ENCODE peak calls at places on chromosomes 3 and 15, in ten cellular contexts. One of them, this sample, is unnamed.

GRCh38 chr15:85625856-85626255 is 168.9 kb downstream of the KLHL25 start:
- DNase-seq in cardiac fibroblast: peak; percentile 73
- DNase-seq in GM23338: no peak
- DNase-seq in lower leg skin: no peak
- DNase-seq in coronary artery: no peak
- DNase-seq in ovary: no peak
- DNase-seq in breast epithelium: no peak
- DNase-seq in psoas muscle: no peak
- DNase-seq in bronchial epithelial cell: peak; percentile 70
- DNase-seq in A549: no peak
- DNase-seq in this sample: peak; percentile 76

GRCh38 chr15:64713592-64713991 is 61.8 kb downstream of the RBPMS2 start:
- DNase-seq in cardiac fibroblast: no peak
- DNase-seq in GM23338: no peak
- DNase-seq in lower leg skin: no peak
- DNase-seq in coronary artery: no peak
- DNase-seq in ovary: no peak
- DNase-seq in breast epithelium: no peak
- DNase-seq in psoas muscle: no peak
- DNase-seq in bronchial epithelial cell: no peak
- DNase-seq in A549: no peak
- DNase-seq in this sample: no peak

GRCh38 chr3:65907232-65908130 is 131.2 kb downstream of the MAGI1 start:
- DNase-seq in cardiac fibroblast: no peak
- DNase-seq in GM23338: peak; percentile 31
- DNase-seq in lower leg skin: no peak
- DNase-seq in coronary artery: no peak
- DNase-seq in ovary: no peak
- DNase-seq in breast epithelium: no peak
- DNase-seq in psoas muscle: no peak
- DNase-seq in bronchial epithelial cell: no peak
- DNase-seq in A549: no peak
- DNase-seq in this sample: no peak

GRCh38 chr3:17074559-17074958 is 189.8 kb downstream of the PLCL2 start:
- DNase-seq in cardiac fibroblast: no peak
- DNase-seq in GM23338: no peak
- DNase-seq in lower leg skin: no peak
- DNase-seq in coronary artery: no peak
- DNase-seq in ovary: no peak
- DNase-seq in breast epithelium: no peak
- DNase-seq in psoas muscle: no peak
- DNase-seq in bronchial epithelial cell: no peak
- DNase-seq in A549: no peak
- DNase-seq in this sample: no peak

GRCh38 chr15:66388576-66388975 is 1.9 kb downstream of the MAP2K1 start:
- DNase-seq in cardiac fibroblast: no peak
- DNase-seq in GM23338: no peak
- DNase-seq in lower leg skin: no peak
- DNase-seq in coronary artery: no peak
- DNase-seq in ovary: no peak
- DNase-seq in breast epithelium: no peak
- DNase-seq in psoas muscle: no peak
- DNase-seq in bronchial epithelial cell: no peak
- DNase-seq in A549: no peak
- DNase-seq in this sample: no peak

GRCh38 chr15:67501836-67502461 is 19.0 kb upstream of the C15orf61 start:
- DNase-seq in cardiac fibroblast: no peak
- DNase-seq in GM23338: peak; percentile 23
- DNase-seq in lower leg skin: no peak
- DNase-seq in coronary artery: no peak
- DNase-seq in ovary: no peak
- DNase-seq in breast epithelium: no peak
- DNase-seq in psoas muscle: no peak
- DNase-seq in bronchial epithelial cell: no peak
- DNase-seq in A549: no peak
- DNase-seq in this sample: no peak

GRCh38 chr3:30073622-30074021 is 532.8 kb upstream of the TGFBR2 start:
- DNase-seq in cardiac fibroblast: peak; percentile 29
- DNase-seq in GM23338: no peak
- DNase-seq in lower leg skin: no peak
- DNase-seq in coronary artery: no peak
- DNase-seq in ovary: no peak
- DNase-seq in breast epithelium: no peak
- DNase-seq in psoas muscle: no peak
- DNase-seq in bronchial epithelial cell: peak; percentile 71
- DNase-seq in A549: no peak
- DNase-seq in this sample: peak; percentile 6

GRCh38 chr15:100291106-100291505 is 50.7 kb downstream of the ADAMTS17 start:
- DNase-seq in cardiac fibroblast: peak; percentile 73
- DNase-seq in GM23338: no peak
- DNase-seq in lower leg skin: no peak
- DNase-seq in coronary artery: no peak
- DNase-seq in ovary: no peak
- DNase-seq in breast epithelium: no peak
- DNase-seq in psoas muscle: no peak
- DNase-seq in bronchial epithelial cell: peak; percentile 40
- DNase-seq in A549: no peak
- DNase-seq in this sample: peak; percentile 83

GRCh38 chr3:87798567-87798947 is 260.2 kb downstream of the CGGBP1 start:
- DNase-seq in cardiac fibroblast: no peak
- DNase-seq in GM23338: no peak
- DNase-seq in lower leg skin: no peak
- DNase-seq in coronary artery: no peak
- DNase-seq in ovary: no peak
- DNase-seq in breast epithelium: no peak
- DNase-seq in psoas muscle: no peak
- DNase-seq in bronchial epithelial cell: peak; percentile 47
- DNase-seq in A549: no peak
- DNase-seq in this sample: no peak

GRCh38 chr3:194019766-194020165 is 116.2 kb upstream of the HES1 start:
- DNase-seq in cardiac fibroblast: no peak
- DNase-seq in GM23338: peak; percentile 42
- DNase-seq in lower leg skin: no peak
- DNase-seq in coronary artery: no peak
- DNase-seq in ovary: no peak
- DNase-seq in breast epithelium: no peak
- DNase-seq in psoas muscle: no peak
- DNase-seq in bronchial epithelial cell: no peak
- DNase-seq in A549: no peak
- DNase-seq in this sample: no peak

GRCh38 chr3:40073310-40074007 is 236.0 kb upstream of the EIF1B start:
- DNase-seq in cardiac fibroblast: no peak
- DNase-seq in GM23338: peak; percentile 65
- DNase-seq in lower leg skin: no peak
- DNase-seq in coronary artery: no peak
- DNase-seq in ovary: no peak
- DNase-seq in breast epithelium: no peak
- DNase-seq in psoas muscle: no peak
- DNase-seq in bronchial epithelial cell: no peak
- DNase-seq in A549: no peak
- DNase-seq in this sample: no peak

GRCh38 chr15:90789496-90789895 is 72.3 kb downstream of the BLM start:
- DNase-seq in cardiac fibroblast: no peak
- DNase-seq in GM23338: no peak
- DNase-seq in lower leg skin: no peak
- DNase-seq in coronary artery: no peak
- DNase-seq in ovary: no peak
- DNase-seq in breast epithelium: no peak
- DNase-seq in psoas muscle: no peak
- DNase-seq in bronchial epithelial cell: no peak
- DNase-seq in A549: no peak
- DNase-seq in this sample: peak; percentile 17

GRCh38 chr3:113575191-113575590 is 42.8 kb downstream of the SIDT1 start:
- DNase-seq in cardiac fibroblast: no peak
- DNase-seq in GM23338: peak; percentile 32
- DNase-seq in lower leg skin: no peak
- DNase-seq in coronary artery: no peak
- DNase-seq in ovary: no peak
- DNase-seq in breast epithelium: no peak
- DNase-seq in psoas muscle: no peak
- DNase-seq in bronchial epithelial cell: no peak
- DNase-seq in A549: no peak
- DNase-seq in this sample: no peak

GRCh38 chr15:61715082-61715481 is 345.2 kb downstream of the VPS13C start:
- DNase-seq in cardiac fibroblast: no peak
- DNase-seq in GM23338: no peak
- DNase-seq in lower leg skin: no peak
- DNase-seq in coronary artery: no peak
- DNase-seq in ovary: no peak
- DNase-seq in breast epithelium: no peak
- DNase-seq in psoas muscle: no peak
- DNase-seq in bronchial epithelial cell: peak; percentile 3
- DNase-seq in A549: no peak
- DNase-seq in this sample: no peak

DNA sequence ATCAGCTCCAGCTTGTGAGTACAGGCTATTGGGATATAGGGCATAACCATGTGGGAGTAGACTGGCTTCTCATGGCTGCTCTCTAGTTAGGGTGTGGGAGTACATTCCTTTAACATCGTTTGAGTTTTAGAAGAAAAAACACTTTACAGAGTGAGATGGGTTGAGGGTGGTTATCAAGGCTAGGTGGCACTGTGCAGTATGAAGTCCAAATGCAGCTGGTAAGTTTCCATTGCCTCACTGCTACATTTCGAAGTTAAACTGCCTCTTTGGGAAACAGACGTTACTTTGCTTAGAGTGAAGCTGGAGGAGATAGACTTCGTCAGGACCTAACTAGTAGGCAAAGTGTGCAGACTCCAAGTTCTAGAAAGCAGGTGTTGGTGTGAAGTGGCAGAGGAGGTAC is 192.4 kb downstream of the SQOR start:
- DNase-seq in cardiac fibroblast: no peak
- DNase-seq in GM23338: no peak
- DNase-seq in lower leg skin: no peak
- DNase-seq in coronary artery: no peak
- DNase-seq in ovary: no peak
- DNase-seq in breast epithelium: no peak
- DNase-seq in psoas muscle: no peak
- DNase-seq in bronchial epithelial cell: no peak
- DNase-seq in A549: no peak
- DNase-seq in this sample: peak; percentile 6
- H3K4me3 ChIP-seq in cardiac fibroblast: no peak overlapping the region
- H3K4me3 ChIP-seq in GM23338: no peak overlapping the region
- H3K4me3 ChIP-seq in lower leg skin: no peak overlapping the region
- H3K4me3 ChIP-seq in coronary artery: no peak overlapping the region
- H3K4me3 ChIP-seq in ovary: no peak overlapping the region
- H3K4me3 ChIP-seq in breast epithelium: no peak overlapping the region
- H3K4me3 ChIP-seq in psoas muscle: no peak overlapping the region
- H3K4me3 ChIP-seq in bronchial epithelial cell: no peak overlapping the region
- H3K4me3 ChIP-seq in A549: no peak overlapping the region
- H3K4me3 ChIP-seq in this sample: no peak overlapping the region

DNA sequence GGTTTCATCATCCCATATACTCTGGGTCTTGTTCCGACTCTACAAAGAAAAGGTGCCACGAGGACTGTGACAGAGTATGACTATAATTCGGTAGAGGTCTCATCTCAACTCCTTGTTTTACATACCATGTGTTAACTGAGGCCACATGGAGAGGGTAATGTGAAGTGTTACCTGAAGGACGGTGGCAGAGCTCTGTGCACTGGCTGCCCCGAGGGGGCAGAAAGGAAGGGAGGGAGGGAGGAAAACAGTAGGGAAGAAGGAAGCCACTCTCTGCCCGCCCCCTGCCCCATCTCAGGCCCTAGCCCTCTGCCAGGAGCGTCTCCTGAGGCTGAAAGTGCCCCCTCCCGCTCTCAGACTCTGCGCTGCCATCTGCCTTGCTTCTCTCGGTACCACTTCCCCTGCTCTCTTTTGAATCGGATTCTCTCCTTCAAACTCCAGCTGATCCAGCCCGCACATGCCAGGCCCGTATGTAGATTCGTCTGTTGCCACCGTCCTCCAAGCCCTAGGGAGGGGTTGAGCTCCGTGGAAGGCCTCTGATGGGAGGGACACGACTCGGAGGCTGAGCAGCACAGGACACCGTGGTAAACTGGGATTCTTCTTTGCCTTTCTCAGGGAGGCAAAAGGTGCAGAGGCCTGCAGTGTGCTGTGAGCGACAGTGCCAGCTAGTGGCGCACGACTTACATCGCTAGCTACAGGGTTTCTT is 70.5 kb upstream of the ATP10A start:
- DNase-seq in cardiac fibroblast: peak; percentile 84
- DNase-seq in GM23338: peak; percentile 90
- DNase-seq in lower leg skin: peak; percentile 92
- DNase-seq in coronary artery: peak; percentile 76
- DNase-seq in ovary: peak; percentile 48
- DNase-seq in breast epithelium: peak; percentile 65
- DNase-seq in psoas muscle: peak; percentile 68
- DNase-seq in bronchial epithelial cell: peak; percentile 68
- DNase-seq in A549: peak; percentile 52
- DNase-seq in this sample: peak; percentile 80
- TF ChIP-seq CTCF in cardiac fibroblast: peak; percentile 82
- TF ChIP-seq CTCF in GM23338: peak; percentile 66
- TF ChIP-seq CTCF in lower leg skin: no peak
- TF ChIP-seq CTCF in coronary artery: peak; percentile 69
- TF ChIP-seq CTCF in ovary: no peak
- TF ChIP-seq CTCF in breast epithelium: peak; percentile 80
- TF ChIP-seq CTCF in psoas muscle: peak; percentile 64
- TF ChIP-seq CTCF in bronchial epithelial cell: peak; percentile 97
- TF ChIP-seq CTCF in A549: peak; percentile 61
- TF ChIP-seq CTCF in this sample: peak; percentile 81

DNA sequence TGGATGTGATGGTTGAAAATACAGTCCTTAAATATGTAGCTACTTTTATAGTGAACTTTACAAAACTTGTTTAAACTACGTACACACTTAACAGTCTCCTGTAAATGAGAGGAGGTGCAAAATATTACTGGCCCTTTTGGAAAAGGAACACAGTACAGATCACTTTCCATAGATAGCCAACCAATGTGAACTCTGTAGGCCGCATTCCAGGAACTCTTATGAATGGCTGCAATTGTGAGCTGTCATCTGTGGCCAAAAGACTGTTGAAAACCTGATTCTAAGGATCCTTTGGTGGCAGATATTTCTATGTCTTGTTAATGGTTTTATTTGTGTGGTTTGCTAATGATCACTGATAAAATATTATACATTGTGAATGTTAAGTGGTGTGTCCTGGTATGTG is 6.2 kb downstream of the TSC22D2 start:
- DNase-seq in cardiac fibroblast: peak; percentile 51
- DNase-seq in GM23338: no peak
- DNase-seq in lower leg skin: no peak
- DNase-seq in coronary artery: no peak
- DNase-seq in ovary: no peak
- DNase-seq in breast epithelium: no peak
- DNase-seq in psoas muscle: no peak
- DNase-seq in bronchial epithelial cell: no peak
- DNase-seq in A549: no peak
- DNase-seq in this sample: peak; percentile 47
- H3K4me3 ChIP-seq in cardiac fibroblast: peak overlapping the region; percentile 4
- H3K4me3 ChIP-seq in GM23338: peak overlapping the region; percentile 77
- H3K4me3 ChIP-seq in lower leg skin: no peak overlapping the region
- H3K4me3 ChIP-seq in coronary artery: peak overlapping the region; percentile 57
- H3K4me3 ChIP-seq in ovary: peak overlapping the region; percentile 2
- H3K4me3 ChIP-seq in breast epithelium: peak overlapping the region; percentile 36
- H3K4me3 ChIP-seq in psoas muscle: peak overlapping the region; percentile 88
- H3K4me3 ChIP-seq in bronchial epithelial cell: peak overlapping the region; percentile 5
- H3K4me3 ChIP-seq in A549: peak overlapping the region; percentile 78
- H3K4me3 ChIP-seq in this sample: peak overlapping the region; percentile 93

DNA sequence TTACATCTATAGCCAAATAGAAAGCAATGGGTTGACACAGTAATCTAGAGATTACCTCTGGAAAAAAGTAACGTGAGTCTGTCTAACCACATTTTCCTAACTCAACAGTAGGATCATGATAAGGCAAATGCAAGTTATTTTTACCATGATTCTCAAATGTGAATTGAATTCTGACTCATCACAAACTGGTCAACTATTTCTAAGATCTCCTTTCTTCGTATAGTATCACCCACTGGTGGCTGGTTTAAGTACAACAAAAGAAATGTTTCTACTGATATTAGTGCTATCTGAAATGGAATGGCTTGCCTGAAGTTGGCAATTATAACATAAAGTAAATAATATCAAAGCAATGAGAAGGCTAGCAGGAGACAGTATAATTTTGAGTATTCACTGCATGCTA is 102.2 kb downstream of the ABI3BP start:
- DNase-seq in cardiac fibroblast: peak; percentile 71
- DNase-seq in GM23338: peak; percentile 16
- DNase-seq in lower leg skin: no peak
- DNase-seq in coronary artery: no peak
- DNase-seq in ovary: no peak
- DNase-seq in breast epithelium: no peak
- DNase-seq in psoas muscle: no peak
- DNase-seq in bronchial epithelial cell: peak; percentile 64
- DNase-seq in A549: no peak
- DNase-seq in this sample: peak; percentile 77
- TF ChIP-seq CTCF in cardiac fibroblast: peak; percentile 55
- TF ChIP-seq CTCF in GM23338: peak; percentile 29
- TF ChIP-seq CTCF in lower leg skin: no peak
- TF ChIP-seq CTCF in coronary artery: no peak
- TF ChIP-seq CTCF in ovary: no peak
- TF ChIP-seq CTCF in breast epithelium: no peak
- TF ChIP-seq CTCF in psoas muscle: no peak
- TF ChIP-seq CTCF in bronchial epithelial cell: peak; percentile 16
- TF ChIP-seq CTCF in A549: no peak
- TF ChIP-seq CTCF in this sample: peak; percentile 62

This sample was measured in fibroblast of pulmonary artery.